ENCODE peak calls at places on chromosomes 12 and 14, in four cellular contexts. X is HEK293T, S is KBM-7, H is left ventricle myocardium inferior. P is an unnamed sample.

GRCh38 chr12:1918081-1918874 is at the start of gene CACNA2D4:
- DNase-seq in X (peak), S (peak), H (no peak), P (peak)

GRCh38 chr14:89644641-89645040 is 227.6 kb upstream of the FOXN3 start:
- DNase-seq in X (no peak), S (no peak), H (no peak), P (no peak)

GRCh38 chr12:15276088-15276698 is 46.1 kb upstream of the PTPRO start:
- DNase-seq in X (peak), S (peak), H (no peak), P (no peak)

GRCh38 chr12:42326466-42327226 is 679 bp downstream of the PPHLN1 start:
- DNase-seq in X (peak), S (peak), H (no peak), P (peak)

GRCh38 chr14:101359221-101360044 is 201.9 kb upstream of the DIO3 start:
- DNase-seq in X (no peak), S (no peak), H (peak), P (no peak)

GRCh38 chr14:101622251-101623076 is 61.2 kb downstream of the DIO3 start:
- DNase-seq in X (no peak), S (no peak), H (no peak), P (no peak)

GRCh38 chr14:68367444-68368014 is 425.3 kb downstream of the ZFP36L1 start:
- DNase-seq in X (no peak), S (peak), H (no peak), P (peak)

GRCh38 chr12:125135906-125136305 is 70.7 kb downstream of the AACS start:
- DNase-seq in X (no peak), S (no peak), H (no peak), P (no peak)

GRCh38 chr12:68207276-68207675 is 18.3 kb downstream of the IL26 start:
- DNase-seq in X (no peak), S (no peak), H (no peak), P (no peak)

GRCh38 chr12:70733385-70733784 is 96.2 kb upstream of the PTPRB start:
- DNase-seq in X (peak), S (peak), H (no peak), P (peak)

GRCh38 chr12:45379261-45379660 is 163.4 kb downstream of the ANO6 start:
- DNase-seq in X (no peak), S (no peak), H (no peak), P (no peak)